ENCODE peak calls at places on chromosomes 12 and 14, in eight cellular contexts. I, V, K, Y, W, Q, U and G are unnamed samples.

GRCh38 chr12:104998423-104999346 is 12.6 kb downstream of the NOPCHAP1 start:
- DNase-seq in V (no peak), K (no peak), Y (no peak), Q (no peak), U (peak), W (no peak), I (no peak), G (no peak)

GRCh38 chr12:124374147-124374546 is 79.3 kb downstream of the RFLNA start:
- DNase-seq in Y (no peak), V (no peak), W (no peak), Q (no peak), U (no peak), I (no peak), K (no peak), G (no peak)

GRCh38 chr14:90739318-90740077 is 76.7 kb downstream of the TTC7B start:
- DNase-seq in I (no peak), V (no peak), Y (no peak), K (no peak), U (no peak), W (no peak), Q (no peak), G (no peak)

GRCh38 chr12:106428379-106428778 is 70.8 kb downstream of the POLR3B start:
- DNase-seq in U (no peak), V (no peak), Q (no peak), K (peak), I (no peak), Y (peak), W (peak), G (peak)

GRCh38 chr14:99510556-99511139 is 29.4 kb downstream of the CCNK start:
- DNase-seq in U (no peak), W (no peak), K (no peak), Q (no peak), Y (no peak), V (no peak), I (no peak), G (no peak)

GRCh38 chr12:49741882-49742620 is 694 bp downstream of the TMBIM6 start:
- DNase-seq in I (peak), W (peak), K (peak), V (peak), Y (peak), U (peak), Q (peak), G (peak)

GRCh38 chr12:2955888-2956287 is 3.3 kb upstream of the TEAD4 start:
- DNase-seq in Y (no peak), K (no peak), V (no peak), U (no peak), W (no peak), I (no peak), Q (no peak), G (no peak)

GRCh38 chr12:54229624-54230212 is 40.9 kb upstream of the SMUG1 start:
- DNase-seq in V (peak), Q (no peak), U (peak), K (no peak), I (no peak), W (peak), Y (peak), G (peak)

GRCh38 chr12:41277019-41277770 is 89.1 kb downstream of the PDZRN4 start:
- DNase-seq in I (no peak), Y (peak), V (no peak), K (no peak), Q (peak), W (peak), U (peak), G (peak)

GRCh38 chr12:127284870-127285431 is 982.0 kb upstream of the TMEM132C start:
- DNase-seq in W (peak), Y (peak), K (no peak), Q (no peak), V (peak), I (no peak), U (no peak), G (peak)

GRCh38 chr12:4858385-4858784 is 51.3 kb upstream of the KCNA1 start:
- DNase-seq in Q (peak), W (no peak), V (no peak), K (no peak), I (no peak), U (no peak), Y (no peak), G (no peak)

GRCh38 chr12:96420255-96420930 is 20.2 kb upstream of the CDK17 start:
- DNase-seq in Q (no peak), I (no peak), U (no peak), K (no peak), V (no peak), Y (peak), W (no peak), G (no peak)

GRCh38 chr12:131860472-131861260 is 32.5 kb downstream of the MMP17 start:
- DNase-seq in U (peak), V (peak), Y (peak), I (peak), Q (no peak), W (peak), K (peak), G (no peak)

GRCh38 chr12:132083731-132084641 is 60.1 kb downstream of the DDX51 start:
- DNase-seq in V (peak), I (peak), Q (peak), K (peak), Y (peak), W (peak), U (peak), G (peak)

DNA sequence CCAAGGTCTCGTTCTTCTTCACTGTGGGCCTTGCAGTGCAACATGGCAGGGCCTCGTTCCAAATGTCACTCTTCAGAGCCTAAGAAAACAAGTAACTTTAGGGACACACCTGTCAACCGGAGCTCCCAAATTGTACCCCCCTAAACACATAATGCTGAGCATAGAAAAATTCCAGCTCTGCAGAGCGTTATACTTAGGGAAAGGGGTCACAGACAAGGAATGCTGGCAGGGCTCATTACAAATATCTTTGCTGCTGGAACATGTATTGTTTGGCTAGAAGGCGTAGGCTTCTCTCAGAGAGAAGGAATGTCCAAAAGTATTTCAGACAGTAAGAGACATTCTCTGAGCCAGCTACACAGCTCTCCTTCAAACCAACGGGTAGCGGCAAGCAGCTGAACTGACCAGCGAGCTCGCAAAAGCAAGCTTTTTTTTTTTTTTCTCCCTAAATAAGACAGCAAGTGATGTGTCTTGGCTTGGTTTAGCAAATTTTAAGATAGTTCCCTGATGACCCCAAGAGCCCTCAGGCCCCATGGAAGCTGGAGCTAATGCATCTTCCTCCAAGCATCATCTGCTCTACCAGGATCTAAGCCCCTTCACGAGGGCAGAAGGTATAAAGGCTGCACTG is 24.5 kb downstream of the SSH1 start:
- DNase-seq in W (peak), V (no peak), U (peak), Q (no peak), I (no peak), Y (peak), K (no peak), G (peak)
- TF ChIP-seq CTCF in W (peak), V (peak), U (no peak), Q (no peak), I (no peak), Y (no peak), K (no peak), G (no peak)

GRCh38 chr14:23538049-23538718 is 13.4 kb downstream of the ZFHX2 start:
- DNase-seq in K (no peak), U (no peak), W (no peak), Q (no peak), Y (no peak), I (no peak), V (no peak), G (no peak)

GRCh38 chr14:23539867-23540469 is 11.6 kb downstream of the ZFHX2 start:
- DNase-seq in K (no peak), W (no peak), U (no peak), I (no peak), Y (no peak), Q (no peak), V (no peak), G (no peak)

GRCh38 chr14:23537351-23538048 is 14.1 kb downstream of the ZFHX2 start:
- DNase-seq in W (no peak), U (no peak), K (no peak), V (no peak), I (no peak), Q (no peak), Y (no peak), G (no peak)

GRCh38 chr14:23539209-23539866 is 12.2 kb downstream of the ZFHX2 start:
- DNase-seq in U (no peak), W (peak), Q (no peak), K (no peak), I (no peak), Y (peak), V (no peak), G (no peak)

DNA sequence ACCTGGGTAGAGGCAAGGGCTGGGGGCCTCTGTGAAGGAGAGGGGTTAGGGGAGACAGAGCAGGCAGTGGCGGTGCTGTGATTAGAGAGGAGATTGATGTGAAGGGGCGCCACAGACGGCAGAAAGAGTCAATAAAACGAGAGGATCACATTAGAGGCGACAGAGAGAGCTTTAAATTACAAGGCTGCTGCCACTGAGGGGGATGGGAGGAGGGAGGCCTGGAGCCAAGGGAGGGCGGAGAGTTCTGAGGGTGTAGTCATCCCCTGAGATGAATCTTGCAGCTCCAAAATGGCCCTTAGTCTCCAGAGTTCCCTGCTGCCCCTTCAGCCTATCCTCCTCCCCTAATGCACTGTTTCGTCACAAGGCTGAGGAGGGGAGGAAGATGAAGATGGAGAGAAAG is 12.8 kb downstream of the ZFHX2 start:
- DNase-seq in W (peak), U (no peak), Q (peak), K (no peak), Y (peak), I (no peak), V (no peak), G (no peak)
- H3K4me3 ChIP-seq in W (no peak), U (no peak), Q (no peak), K (no peak), Y (no peak), I (no peak), V (no peak), G (no peak)

DNA sequence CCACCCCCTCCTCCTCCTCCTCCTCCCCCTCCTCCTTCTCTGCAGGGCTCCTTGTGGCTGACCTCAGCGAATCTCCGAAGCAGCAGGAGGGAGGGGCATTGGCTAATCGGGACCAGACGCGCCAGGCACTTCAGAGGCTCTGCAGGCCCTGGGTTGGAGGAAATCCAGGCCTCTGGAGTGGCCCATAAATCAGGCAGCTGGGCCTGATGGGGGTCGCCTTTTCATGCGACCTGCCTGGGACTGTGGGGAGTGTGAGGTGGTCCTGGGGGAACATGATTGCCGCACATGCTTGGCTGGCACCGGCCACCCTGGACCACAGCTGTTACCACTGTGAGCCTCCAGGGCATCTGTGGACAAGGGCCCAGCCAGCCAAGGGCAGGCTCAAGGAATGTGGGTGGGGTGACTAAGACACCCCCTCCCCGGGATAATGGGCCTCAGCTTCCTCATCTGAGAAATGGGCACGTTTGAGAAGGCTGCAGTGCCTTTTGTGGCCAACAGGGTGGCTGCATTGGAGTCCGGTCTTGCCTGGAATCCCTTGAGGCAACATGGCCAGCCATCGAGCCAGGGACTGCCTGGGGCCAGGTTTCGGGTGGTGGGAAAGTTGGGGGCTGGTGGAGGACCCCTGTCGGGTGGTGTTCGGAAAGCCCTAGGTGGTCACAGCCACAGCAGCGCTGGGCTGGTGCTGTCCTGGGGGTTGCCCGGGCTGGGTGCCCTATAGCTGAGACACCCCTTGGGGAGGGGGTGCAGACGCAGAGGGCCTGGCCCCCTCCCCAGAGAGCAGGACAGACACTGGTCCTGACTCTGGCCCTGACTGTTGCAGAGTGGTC is 12.0 kb downstream of the KIF26A start:
- DNase-seq in W (peak), I (peak), Y (peak), V (no peak), Q (no peak), K (peak), U (no peak), G (peak)
- TF ChIP-seq CTCF in W (peak), I (no peak), Y (peak), V (no peak), Q (no peak), K (no peak), U (peak), G (peak)

GRCh38 chr12:120652671-120653435 is 12.4 kb downstream of the CABP1 start:
- DNase-seq in W (no peak), Q (peak), V (no peak), I (no peak), Y (no peak), K (no peak), U (no peak), G (no peak)

GRCh38 chr12:120650249-120650690 is 9.8 kb downstream of the CABP1 start:
- DNase-seq in I (no peak), U (no peak), Q (no peak), V (no peak), K (no peak), W (no peak), Y (no peak), G (no peak)

GRCh38 chr12:120651821-120652220 is 11.4 kb downstream of the CABP1 start:
- DNase-seq in K (no peak), Y (peak), I (no peak), Q (no peak), V (no peak), W (peak), U (no peak), G (no peak)

GRCh38 chr12:120647375-120647755 is 6.9 kb downstream of the CABP1 start:
- DNase-seq in W (no peak), Q (no peak), Y (no peak), V (no peak), U (no peak), K (no peak), I (no peak), G (no peak)

GRCh38 chr12:120649442-120650248 is 9.2 kb downstream of the CABP1 start:
- DNase-seq in Y (no peak), V (no peak), W (no peak), I (no peak), Q (no peak), U (no peak), K (no peak), G (no peak)
- H3K4me3 ChIP-seq in Y (no peak), V (peak), W (no peak), I (no peak), Q (peak), U (peak), K (peak), G (peak)

GRCh38 chr14:31559939-31560338 is 1.3 kb upstream of the NUBPL start:
- DNase-seq in U (no peak), V (no peak), Q (no peak), K (no peak), I (no peak), Y (no peak), W (no peak), G (no peak)
- TF ChIP-seq CTCF in U (no peak), V (no peak), Q (no peak), K (no peak), I (no peak), Y (no peak), W (no peak), G (no peak)